ENCODE peak calls at places on chromosomes 3 and 15, in six cellular contexts. E, S, P, A, H and B are unnamed samples. For H3K36me3, the result is how much of the 10 kb centered on the place peaks cover.

GRCh38 chr3:193774916-193775285 is 181.9 kb downstream of the OPA1 start:
- DNase-seq in E (no peak), S (no peak), P (no peak), A (no peak), H (no peak), B (no peak)

GRCh38 chr3:37861540-37862051 is at the start of gene CTDSPL:
- DNase-seq in E (peak), S (peak), P (no peak), A (no peak), H (peak), B (peak)

GRCh38 chr3:42214565-42215283 is 51.3 kb downstream of the CCK start:
- DNase-seq in E (no peak), S (no peak), P (no peak), A (no peak), H (no peak), B (no peak)

GRCh38 chr15:89003865-89004725 is 84.2 kb upstream of the ABHD2 start:
- DNase-seq in E (peak), S (peak), P (no peak), A (no peak), H (no peak), B (peak)

GRCh38 chr3:178810173-178810572 is 261.4 kb downstream of the ZMAT3 start:
- DNase-seq in E (no peak), S (no peak), P (no peak), A (no peak), H (no peak), B (no peak)

GRCh38 chr3:32176989-32177701 is 61.3 kb upstream of the CMTM8 start:
- DNase-seq in E (peak), S (peak), P (peak), A (peak), H (no peak), B (no peak)

GRCh38 chr3:193292386-193292785 is 51.4 kb downstream of the PLAAT1 start:
- DNase-seq in E (no peak), S (no peak), P (no peak), A (no peak), H (no peak), B (peak)

GRCh38 chr3:112508261-112508660 is 9.0 kb upstream of the BTLA start:
- DNase-seq in E (no peak), S (no peak), P (no peak), A (no peak), H (no peak), B (no peak)

GRCh38 chr3:136353461-136353860 is 103.3 kb downstream of the PCCB start:
- DNase-seq in E (no peak), S (no peak), P (no peak), A (no peak), H (no peak), B (no peak)

GRCh38 chr15:32855942-32856341 is 138.1 kb downstream of the GREM1 start:
- DNase-seq in E (no peak), S (peak), P (no peak), A (no peak), H (no peak), B (peak)

GRCh38 chr3:167032267-167032876 is 347.7 kb downstream of the ZBBX start:
- DNase-seq in E (no peak), S (peak), P (no peak), A (no peak), H (no peak), B (no peak)

GRCh38 chr15:33201376-33202189 is 7.1 kb upstream of the FMN1 start:
- DNase-seq in E (peak), S (peak), P (peak), A (no peak), H (no peak), B (peak)

GRCh38 chr3:169954142-169954756 is 12.4 kb upstream of the SEC62 start:
- DNase-seq in E (no peak), S (no peak), P (no peak), A (no peak), H (no peak), B (no peak)

GRCh38 chr15:95687056-95687455 is 643.4 kb upstream of the NR2F2 start:
- DNase-seq in E (no peak), S (no peak), P (no peak), A (no peak), H (no peak), B (no peak)

DNA sequence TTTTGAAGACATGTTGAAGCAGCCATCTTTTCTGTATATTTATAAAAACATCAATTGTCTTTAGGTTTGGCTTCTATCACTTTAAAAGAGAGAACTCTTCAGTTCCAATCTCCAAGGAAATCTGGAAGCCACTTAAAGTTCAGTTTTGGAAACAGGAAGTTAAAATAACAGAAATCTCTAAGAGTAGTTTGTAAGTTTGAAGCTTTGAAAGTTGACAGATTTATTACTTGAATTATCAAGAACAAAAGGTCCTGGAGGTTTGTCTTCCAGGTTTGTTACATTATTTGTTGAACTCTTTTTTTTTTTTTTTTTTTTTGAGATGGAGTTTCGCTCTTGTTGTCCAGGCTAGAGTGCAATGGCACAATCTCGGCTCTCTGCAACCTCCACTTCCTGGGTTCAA is 30.0 kb downstream of the RNF111 start:
- DNase-seq in E (no peak), S (no peak), P (no peak), A (no peak), H (no peak), B (no peak)
- H3K36me3 ChIP-seq in E (under half), S (under half), P (under half), A (under half), H (under half), B (under half)

GRCh38 chr3:189833266-189833665 is 202.1 kb downstream of the TP63 start:
- DNase-seq in E (no peak), S (no peak), P (no peak), A (no peak), H (no peak), B (no peak)
- H3K4me3 ChIP-seq in E (no peak), S (no peak), P (no peak), A (no peak), H (no peak), B (no peak)

GRCh38 chr3:188214442-188214841 is 60.5 kb downstream of the LPP start:
- DNase-seq in E (no peak), S (peak), P (no peak), A (no peak), H (no peak), B (no peak)
- H3K36me3 ChIP-seq in E (under half), S (under half), P (under half), A (under half), H (under half), B (under half)

GRCh38 chr15:69887018-69887417 is 210.7 kb downstream of the TLE3 start:
- DNase-seq in E (no peak), S (no peak), P (no peak), A (no peak), H (no peak), B (no peak)

GRCh38 chr15:69887553-69887952 is 210.2 kb downstream of the TLE3 start:
- DNase-seq in E (no peak), S (no peak), P (no peak), A (no peak), H (no peak), B (no peak)

GRCh38 chr15:69888406-69888805 is 209.3 kb downstream of the TLE3 start:
- DNase-seq in E (no peak), S (no peak), P (no peak), A (no peak), H (no peak), B (no peak)

GRCh38 chr15:69883306-69883705 is 214.4 kb downstream of the TLE3 start:
- DNase-seq in E (no peak), S (no peak), P (no peak), A (no peak), H (no peak), B (no peak)

DNA sequence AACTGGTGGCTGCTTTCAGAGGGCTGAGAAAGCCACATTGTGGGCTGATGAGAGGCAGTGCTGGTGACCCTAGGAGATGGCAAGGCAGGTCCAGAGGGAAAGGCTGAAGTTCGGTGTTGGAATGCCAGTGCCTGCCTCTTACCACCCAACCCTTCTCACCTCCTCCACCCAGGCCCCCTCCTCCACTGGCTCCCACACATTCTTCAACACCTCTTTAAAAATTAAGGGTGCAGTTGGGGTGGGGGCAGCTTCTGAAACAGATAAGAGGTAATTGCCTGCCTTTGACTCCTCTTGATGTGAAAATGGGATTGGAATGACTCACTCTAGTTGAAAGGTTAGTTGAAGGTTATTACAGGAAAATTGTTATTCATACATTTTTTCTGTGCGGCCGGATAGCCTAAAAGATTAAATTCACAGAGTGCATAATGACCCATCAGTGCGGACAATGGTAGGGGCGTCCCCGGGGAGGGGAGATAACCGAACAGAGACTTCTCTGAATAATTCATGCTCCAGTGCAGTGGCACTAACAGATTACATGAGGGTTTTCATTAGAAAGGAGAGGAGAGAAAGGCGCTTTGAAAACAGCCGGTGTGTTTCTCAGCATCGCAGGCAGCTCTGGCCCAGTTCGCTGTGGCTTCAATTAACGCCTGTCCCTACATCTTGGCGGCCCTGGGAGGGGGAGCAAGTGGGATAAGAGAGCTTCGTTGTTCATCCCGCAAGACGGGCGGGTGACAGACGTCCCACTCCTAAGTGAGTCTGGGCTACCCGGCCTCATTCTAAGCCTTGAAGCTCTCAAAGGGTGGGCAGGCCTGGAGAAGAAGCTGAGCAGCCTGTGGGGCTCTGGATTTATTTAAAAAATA is 212.3 kb downstream of the TLE3 start:
- DNase-seq in E (no peak), S (no peak), P (no peak), A (no peak), H (no peak), B (no peak)
- H3K4me3 ChIP-seq in E (no peak), S (no peak), P (no peak), A (no peak), H (no peak), B (no peak)

GRCh38 chr3:146086211-146086610 is 74.8 kb downstream of the PLOD2 start:
- DNase-seq in E (no peak), S (no peak), P (no peak), A (no peak), H (no peak), B (no peak)

GRCh38 chr3:146085678-146086077 is 75.3 kb downstream of the PLOD2 start:
- DNase-seq in E (no peak), S (no peak), P (no peak), A (no peak), H (no peak), B (no peak)

GRCh38 chr3:146078031-146078430 is 83.0 kb downstream of the PLOD2 start:
- DNase-seq in E (no peak), S (no peak), P (no peak), A (no peak), H (no peak), B (no peak)

GRCh38 chr3:146077181-146077580 is 83.8 kb downstream of the PLOD2 start:
- DNase-seq in E (no peak), S (no peak), P (no peak), A (no peak), H (no peak), B (no peak)

DNA sequence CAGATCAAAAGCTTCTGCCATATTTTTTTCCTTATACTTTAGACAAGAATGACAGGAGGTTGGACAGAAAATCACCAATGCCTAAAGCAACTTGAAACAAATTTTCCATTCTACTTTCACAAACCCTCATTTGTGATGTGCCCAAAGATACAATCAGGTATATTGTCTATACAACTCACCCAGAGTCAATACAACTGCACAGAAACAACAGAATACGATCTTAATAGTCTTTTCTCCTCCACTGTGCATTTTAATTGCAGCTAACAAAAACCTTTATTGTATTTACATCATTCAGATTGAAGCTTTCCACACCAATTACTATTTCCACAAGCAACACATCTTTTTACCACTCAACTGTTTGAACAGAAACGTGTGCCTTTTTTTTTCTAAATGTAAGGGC is 80.4 kb downstream of the PLOD2 start:
- DNase-seq in E (no peak), S (no peak), P (no peak), A (no peak), H (no peak), B (no peak)
- H3K36me3 ChIP-seq in E (under half), S (under half), P (under half), A (under half), H (under half), B (half or more)

GRCh38 chr3:123447416-123447748 is 1.5 kb downstream of the ADCY5 start:
- DNase-seq in E (no peak), S (no peak), P (no peak), A (no peak), H (no peak), B (no peak)

GRCh38 chr3:123444744-123445143 is 4.1 kb downstream of the ADCY5 start:
- DNase-seq in E (no peak), S (no peak), P (no peak), A (no peak), H (no peak), B (no peak)

GRCh38 chr3:123446610-123447109 is 2.2 kb downstream of the ADCY5 start:
- DNase-seq in E (no peak), S (no peak), P (no peak), A (no peak), H (no peak), B (no peak)

GRCh38 chr3:123445702-123446101 is 3.2 kb downstream of the ADCY5 start:
- DNase-seq in E (no peak), S (no peak), P (no peak), A (no peak), H (no peak), B (no peak)

DNA sequence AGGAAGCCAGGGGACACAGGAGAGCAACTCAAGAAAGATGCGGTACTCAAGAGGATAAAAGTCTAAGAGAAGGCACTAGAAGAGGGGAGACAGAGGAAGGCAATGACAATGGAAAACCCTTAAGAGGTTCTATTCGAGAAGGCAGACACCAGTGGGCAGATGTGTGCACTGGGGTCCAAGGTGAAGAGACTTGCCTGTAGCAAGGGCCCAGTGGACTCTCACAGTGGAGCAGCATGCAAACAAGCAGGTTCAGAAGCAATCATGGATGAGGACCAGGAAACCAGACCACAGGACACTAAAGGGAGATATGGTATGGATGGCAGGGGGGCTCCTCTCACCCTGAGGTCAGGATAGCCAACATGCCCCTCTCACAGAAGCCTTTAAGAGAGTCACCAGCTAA is 2.7 kb downstream of the ADCY5 start:
- DNase-seq in E (no peak), S (no peak), P (no peak), A (no peak), H (no peak), B (no peak)
- H3K4me3 ChIP-seq in E (no peak), S (no peak), P (no peak), A (peak), H (peak), B (no peak)